ENCODE peak calls at places on chromosomes 6 and 20, in ten cellular contexts. I is stimulated activated CD4-positive, alpha-beta T cell treated with anti-CD3 and anti-CD28 coated beads, Interleukin-4, amount 100 ng/mL, for 24 hours; P is HT1080; H is posterior vena cava; C is right lobe of liver; D is skeletal muscle cell; O is epithelial cell of esophagus; Z is pons; Y is SW480; M is B cell. G is an unnamed sample.

GRCh38 chr6:53294095-53294494 is 54.7 kb downstream of the ELOVL5 start:
- DNase-seq in I (no peak), P (peak), H (no peak), C (no peak), D (no peak), O (no peak), Z (no peak), Y (no peak), M (peak), G (no peak)

GRCh38 chr20:57103146-57103800 is 163.2 kb downstream of the BMP7 start:
- DNase-seq in I (no peak), P (no peak), H (peak), C (no peak), D (no peak), O (no peak), Z (peak), Y (no peak), M (no peak), G (no peak)

GRCh38 chr6:160260283-160261119 is 1.9 kb upstream of the SLC22A2 start:
- DNase-seq in I (no peak), P (no peak), H (no peak), C (no peak), D (no peak), O (peak), Z (no peak), Y (no peak), M (no peak), G (no peak)

GRCh38 chr20:54132612-54133433 is 41.0 kb downstream of the CYP24A1 start:
- DNase-seq in I (no peak), P (peak), H (no peak), C (no peak), D (peak), O (peak), Z (no peak), Y (peak), M (no peak), G (no peak)

GRCh38 chr20:8709627-8710026 is 359.3 kb upstream of the PLCB4 start:
- DNase-seq in I (no peak), P (no peak), H (no peak), C (no peak), D (no peak), O (no peak), Z (no peak), Y (no peak), M (no peak), G (peak)

GRCh38 chr6:111871725-111872520 is 1.3 kb downstream of the FYN start:
- DNase-seq in I (peak), P (peak), H (no peak), C (no peak), D (no peak), O (peak), Z (peak), Y (peak), M (no peak), G (no peak)

GRCh38 chr6:129031051-129031599 is 148.2 kb downstream of the LAMA2 start:
- DNase-seq in I (no peak), P (no peak), H (no peak), C (no peak), D (peak), O (peak), Z (no peak), Y (no peak), M (no peak), G (no peak)

GRCh38 chr6:43277643-43278523 is 20.2 kb upstream of the SLC22A7 start:
- DNase-seq in I (no peak), P (no peak), H (no peak), C (peak), D (no peak), O (no peak), Z (no peak), Y (no peak), M (no peak), G (no peak)

GRCh38 chr20:59985864-59986263 is 27.6 kb downstream of the CDH26 start:
- DNase-seq in I (no peak), P (no peak), H (no peak), C (no peak), D (no peak), O (no peak), Z (no peak), Y (peak), M (no peak), G (no peak)

GRCh38 chr20:37726321-37726720 is 32.5 kb downstream of the CTNNBL1 start:
- DNase-seq in I (no peak), P (no peak), H (no peak), C (no peak), D (no peak), O (no peak), Z (no peak), Y (no peak), M (no peak), G (no peak)

GRCh38 chr6:101558712-101559111 is 165.2 kb downstream of the GRIK2 start:
- DNase-seq in I (no peak), P (no peak), H (no peak), C (no peak), D (no peak), O (no peak), Z (no peak), Y (no peak), M (no peak), G (no peak)

GRCh38 chr20:48544402-48545333 is 283.1 kb downstream of the PREX1 start:
- DNase-seq in I (no peak), P (peak), H (no peak), C (no peak), D (no peak), O (no peak), Z (no peak), Y (peak), M (no peak), G (peak)

GRCh38 chr20:20009784-20010253 is 7.3 kb upstream of the NAA20 start:
- DNase-seq in I (no peak), P (no peak), H (no peak), C (peak), D (no peak), O (no peak), Z (no peak), Y (no peak), M (no peak), G (no peak)

GRCh38 chr6:90080876-90081464 is 186.7 kb downstream of the GJA10 start:
- DNase-seq in I (peak), P (no peak), H (no peak), C (no peak), D (no peak), O (no peak), Z (peak), Y (no peak), M (peak), G (no peak)

GRCh38 chr20:63235399-63235983 is at the start of gene BIRC7:
- DNase-seq in I (no peak), P (no peak), H (no peak), C (no peak), D (no peak), O (no peak), Z (no peak), Y (no peak), M (no peak), G (no peak)

GRCh38 chr6:112330071-112330876 is 16.9 kb upstream of the RFPL4B start:
- DNase-seq in I (no peak), P (peak), H (no peak), C (no peak), D (no peak), O (peak), Z (peak), Y (no peak), M (no peak), G (peak)

GRCh38 chr6:56370591-56371198 is 123.3 kb upstream of the COL21A1 start:
- DNase-seq in I (no peak), P (peak), H (no peak), C (no peak), D (peak), O (peak), Z (peak), Y (no peak), M (no peak), G (peak)

GRCh38 chr20:35788796-35789195 is 17.0 kb downstream of the PHF20 start:
- DNase-seq in I (no peak), P (no peak), H (no peak), C (no peak), D (no peak), O (no peak), Z (no peak), Y (no peak), M (no peak), G (no peak)

GRCh38 chr6:74638467-74638866 is 567.4 kb downstream of the COL12A1 start:
- DNase-seq in I (no peak), P (no peak), H (no peak), C (no peak), D (no peak), O (no peak), Z (no peak), Y (no peak), M (no peak), G (no peak)

GRCh38 chr20:62381202-62381797 is 5.6 kb upstream of the RPS21 start:
- DNase-seq in I (no peak), P (peak), H (no peak), C (no peak), D (no peak), O (peak), Z (no peak), Y (no peak), M (no peak), G (no peak)

GRCh38 chr6:115766745-115767462 is 293.8 kb downstream of the FRK start:
- DNase-seq in I (no peak), P (no peak), H (no peak), C (peak), D (no peak), O (no peak), Z (no peak), Y (no peak), M (no peak), G (no peak)

GRCh38 chr6:166754218-166755030 is 127.4 kb upstream of the RPS6KA2 start:
- DNase-seq in I (no peak), P (no peak), H (no peak), C (no peak), D (no peak), O (no peak), Z (no peak), Y (no peak), M (no peak), G (no peak)

GRCh38 chr6:40640591-40641293 is 53.6 kb upstream of the LRFN2 start:
- DNase-seq in I (peak), P (no peak), H (no peak), C (no peak), D (no peak), O (no peak), Z (peak), Y (no peak), M (no peak), G (no peak)

GRCh38 chr6:157107915-157108651 is 215.2 kb downstream of the TMEM242 start:
- DNase-seq in I (peak), P (peak), H (no peak), C (no peak), D (peak), O (peak), Z (peak), Y (no peak), M (no peak), G (no peak)

GRCh38 chr6:144223686-144224085 is 61.4 kb upstream of the UTRN start:
- DNase-seq in I (no peak), P (no peak), H (no peak), C (no peak), D (no peak), O (no peak), Z (no peak), Y (no peak), M (no peak), G (no peak)

GRCh38 chr20:63434599-63435378 is 37.7 kb downstream of the KCNQ2 start:
- DNase-seq in I (peak), P (peak), H (no peak), C (no peak), D (no peak), O (peak), Z (peak), Y (peak), M (peak), G (peak)

GRCh38 chr6:53673138-53673801 is 7.7 kb upstream of the KLHL31 start:
- DNase-seq in I (no peak), P (peak), H (no peak), C (no peak), D (peak), O (peak), Z (no peak), Y (peak), M (no peak), G (peak)

GRCh38 chr20:63734111-63734945 is 2.1 kb upstream of the LIME1 start:
- DNase-seq in I (no peak), P (no peak), H (no peak), C (peak), D (no peak), O (no peak), Z (no peak), Y (no peak), M (no peak), G (no peak)

GRCh38 chr20:47456041-47456537 is 45.6 kb upstream of the NCOA3 start:
- DNase-seq in I (no peak), P (no peak), H (peak), C (no peak), D (no peak), O (no peak), Z (no peak), Y (no peak), M (no peak), G (no peak)

GRCh38 chr6:123091091-123091895 is 95.3 kb downstream of the CLVS2 start:
- DNase-seq in I (no peak), P (peak), H (no peak), C (no peak), D (peak), O (peak), Z (no peak), Y (no peak), M (no peak), G (no peak)

GRCh38 chr20:420169-420620 is 12.1 kb downstream of the RBCK1 start:
- DNase-seq in I (no peak), P (no peak), H (no peak), C (no peak), D (no peak), O (no peak), Z (no peak), Y (no peak), M (no peak), G (no peak)

GRCh38 chr6:110682460-110682853 is 132.8 kb downstream of the CDK19 start:
- DNase-seq in I (peak), P (peak), H (no peak), C (no peak), D (peak), O (peak), Z (peak), Y (peak), M (peak), G (peak)

G was measured in NCI-H446.